ENCODE peak calls at places on chromosomes 1 and 21, in six cellular contexts. C is HCT116, E is uterus, Y is brain microvascular endothelial cell, I is A549, B is lower lobe of right lung. F is an unnamed sample.

GRCh38 chr1:55446351-55446750 is 231.2 kb upstream of the USP24 start:
- DNase-seq in C (no peak), E (no peak), Y (peak; percentile 72), I (peak; percentile 14), B (no peak), F (no peak)

GRCh38 chr1:21914880-21915640 is 22.1 kb downstream of the HSPG2 start:
- DNase-seq in C (no peak), E (no peak), Y (no peak), I (no peak), B (peak; percentile 69), F (no peak)

GRCh38 chr1:95126846-95127245 is 9.7 kb downstream of the TLCD4 start:
- DNase-seq in C (no peak), E (no peak), Y (no peak), I (no peak), B (no peak), F (no peak)

GRCh38 chr1:112840631-112841624 is 115.1 kb downstream of the SLC16A1 start:
- DNase-seq in C (no peak), E (no peak), Y (no peak), I (no peak), B (no peak), F (no peak)

GRCh38 chr21:37220981-37221664 is 46.0 kb downstream of the VPS26C start:
- DNase-seq in C (peak; percentile 42), E (peak; percentile 95), Y (peak; percentile 86), I (peak; percentile 94), B (peak; percentile 99), F (peak; percentile 35)

GRCh38 chr1:162676767-162677166 is 44.5 kb downstream of the DDR2 start:
- DNase-seq in C (no peak), E (no peak), Y (no peak), I (no peak), B (no peak), F (no peak)

GRCh38 chr1:50724626-50725286 is 235.3 kb downstream of the FAF1 start:
- DNase-seq in C (no peak), E (no peak), Y (no peak), I (no peak), B (no peak), F (no peak)

GRCh38 chr1:151715726-151716404 is 738 bp downstream of the CELF3 start:
- DNase-seq in C (no peak), E (no peak), Y (no peak), I (no peak), B (no peak), F (no peak)

GRCh38 chr1:56360021-56360420 is 219.3 kb downstream of the PLPP3 start:
- DNase-seq in C (no peak), E (no peak), Y (peak; percentile 60), I (no peak), B (no peak), F (no peak)

GRCh38 chr1:66532798-66533783 is 862 bp upstream of the SGIP1 start:
- DNase-seq in C (no peak), E (peak; percentile 26), Y (peak; percentile 87), I (no peak), B (peak; percentile 47), F (no peak)

GRCh38 chr1:44144962-44145756 is 3.7 kb upstream of the KLF18 start:
- DNase-seq in C (no peak), E (no peak), Y (no peak), I (peak; percentile 6), B (no peak), F (no peak)

GRCh38 chr1:19454265-19455198 is 30.8 kb downstream of the CAPZB start:
- DNase-seq in C (no peak), E (no peak), Y (no peak), I (no peak), B (no peak), F (no peak)

GRCh38 chr1:74341702-74342339 is 106.6 kb downstream of the TNNI3K start:
- DNase-seq in C (no peak), E (no peak), Y (no peak), I (no peak), B (no peak), F (no peak)

GRCh38 chr1:151898519-151898991 is 10.8 kb downstream of the THEM4 start:
- DNase-seq in C (no peak), E (no peak), Y (peak; percentile 14), I (no peak), B (no peak), F (no peak)

GRCh38 chr1:2452583-2453315 is 23.3 kb upstream of the PLCH2 start:
- DNase-seq in C (no peak), E (no peak), Y (no peak), I (peak; percentile 46), B (no peak), F (no peak)

GRCh38 chr1:2457444-2457843 is 18.6 kb upstream of the PLCH2 start:
- DNase-seq in C (no peak), E (no peak), Y (no peak), I (no peak), B (no peak), F (no peak)

GRCh38 chr1:2454227-2454626 is 21.9 kb upstream of the PLCH2 start:
- DNase-seq in C (no peak), E (no peak), Y (no peak), I (no peak), B (no peak), F (no peak)

GRCh38 chr1:2451744-2452582 is 24.1 kb upstream of the PLCH2 start:
- DNase-seq in C (no peak), E (no peak), Y (peak; percentile 94), I (peak; percentile 82), B (no peak), F (no peak)

GRCh38 chr1:2455757-2456156 is 20.3 kb upstream of the PLCH2 start:
- DNase-seq in C (no peak), E (no peak), Y (peak; percentile 35), I (no peak), B (no peak), F (no peak)
- TF ChIP-seq CTCF in C (no peak), E (no peak), Y (no peak), I (no peak), B (no peak), F (no peak)

GRCh38 chr1:212917858-212918257 is 32.5 kb upstream of the VASH2 start:
- DNase-seq in C (no peak), E (no peak), Y (no peak), I (no peak), B (no peak), F (no peak)

GRCh38 chr1:212918751-212919150 is 31.6 kb upstream of the VASH2 start:
- DNase-seq in C (no peak), E (no peak), Y (no peak), I (no peak), B (no peak), F (no peak)

GRCh38 chr1:212920246-212920645 is 30.1 kb upstream of the VASH2 start:
- DNase-seq in C (no peak), E (no peak), Y (no peak), I (no peak), B (no peak), F (no peak)

GRCh38 chr1:212917134-212917485 is 33.2 kb upstream of the VASH2 start:
- DNase-seq in C (no peak), E (no peak), Y (no peak), I (no peak), B (no peak), F (no peak)

GRCh38 chr1:212920895-212921294 is 29.4 kb upstream of the VASH2 start:
- DNase-seq in C (no peak), E (no peak), Y (no peak), I (no peak), B (no peak), F (no peak)
- TF ChIP-seq CTCF in C (peak; percentile 61), E (no peak), Y (peak; percentile 64), I (peak; percentile 19), B (no peak), F (peak; percentile 25)

DNA sequence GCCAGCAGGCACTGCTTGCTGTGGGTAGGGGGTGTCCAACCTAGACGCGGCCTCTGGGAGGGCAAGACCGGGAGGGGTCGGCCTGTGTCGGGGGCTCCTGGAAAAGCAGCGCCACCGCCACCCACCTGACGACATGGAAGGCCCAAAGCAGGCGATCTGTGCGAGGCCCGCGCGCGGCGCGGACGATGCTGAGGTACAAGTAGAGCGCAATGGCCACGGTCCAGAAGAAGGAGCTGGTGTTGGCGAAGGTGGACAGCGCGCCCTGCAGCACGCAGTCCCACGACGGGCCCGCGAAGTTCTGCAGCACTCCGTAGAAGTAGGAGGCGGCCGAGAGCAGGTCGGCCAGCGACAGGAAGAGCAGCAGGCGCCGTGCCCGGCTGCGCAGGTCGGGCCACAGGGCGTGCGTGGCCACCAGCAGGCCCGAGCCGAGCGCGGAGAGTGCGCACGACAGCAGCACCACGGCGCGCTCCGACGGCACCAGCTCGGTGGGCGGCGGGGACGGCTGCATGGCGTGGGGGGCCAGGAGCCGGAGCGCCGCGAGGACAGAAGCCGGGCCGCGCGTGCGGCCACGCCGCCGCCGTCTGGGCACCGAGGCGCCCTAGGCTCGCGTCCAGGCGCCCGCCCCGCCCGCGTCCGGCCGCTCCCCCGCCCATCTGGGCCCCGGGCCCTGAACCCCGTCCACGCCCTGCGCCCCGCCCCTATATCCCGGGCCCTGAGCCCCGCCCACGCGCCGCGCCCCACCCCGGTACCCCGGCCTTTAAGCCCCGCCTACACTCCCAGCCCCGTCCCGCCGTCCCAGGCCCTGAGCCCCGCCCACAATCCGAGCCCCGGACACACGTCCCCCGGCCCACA is at the start of gene GPR157:
- DNase-seq in C (peak; percentile 70), E (peak; percentile 88), Y (peak; percentile 35), I (peak; percentile 85), B (peak; percentile 95), F (peak; percentile 36)
- TF ChIP-seq CTCF in C (no peak), E (peak; percentile 33), Y (no peak), I (no peak), B (no peak), F (no peak)

GRCh38 chr1:13809461-13810159 is 109.6 kb downstream of the PRDM2 start:
- DNase-seq in C (no peak), E (no peak), Y (no peak), I (no peak), B (no peak), F (no peak)

GRCh38 chr1:13805431-13805830 is 105.4 kb downstream of the PRDM2 start:
- DNase-seq in C (no peak), E (no peak), Y (no peak), I (no peak), B (no peak), F (no peak)

GRCh38 chr1:13808729-13809131 is 108.7 kb downstream of the PRDM2 start:
- DNase-seq in C (no peak), E (peak; percentile 38), Y (peak; percentile 45), I (no peak), B (no peak), F (no peak)

GRCh38 chr1:13806108-13806507 is 106.1 kb downstream of the PRDM2 start:
- DNase-seq in C (no peak), E (no peak), Y (no peak), I (no peak), B (no peak), F (no peak)

GRCh38 chr1:13807213-13807612 is 107.2 kb downstream of the PRDM2 start:
- DNase-seq in C (peak; percentile 12), E (no peak), Y (peak; percentile 18), I (peak; percentile 22), B (no peak), F (peak; percentile 27)
- TF ChIP-seq CTCF in C (peak; percentile 72), E (no peak), Y (peak; percentile 61), I (no peak), B (peak; percentile 20), F (peak; percentile 65)